ENCODE peak calls at places on chromosomes 5 and 9, in six cellular contexts. O is iris pigment epithelial cell, M is kidney epithelial cell, D is breast epithelium, W is brain microvascular endothelial cell, L is left cardiac atrium. Z is an unnamed sample.

GRCh38 chr9:130770679-130771442 is 64.2 kb upstream of the ABL1 start:
- DNase-seq in W (peak), D (no peak), M (no peak), O (peak), L (no peak), Z (no peak)

GRCh38 chr5:137032929-137033328 is 466.2 kb downstream of the SPOCK1 start:
- DNase-seq in W (no peak), O (no peak), M (no peak), L (no peak), D (no peak), Z (no peak)

GRCh38 chr9:131045300-131046092 is 36.5 kb downstream of the LAMC3 start:
- DNase-seq in W (no peak), O (peak), D (no peak), L (no peak), M (no peak), Z (peak)

GRCh38 chr5:38154615-38155204 is 103.6 kb upstream of the EGFLAM start:
- DNase-seq in L (no peak), M (no peak), O (no peak), D (no peak), W (no peak), Z (no peak)

GRCh38 chr5:43273552-43273951 is 39.7 kb downstream of the HMGCS1 start:
- DNase-seq in W (no peak), M (no peak), L (no peak), O (no peak), D (no peak), Z (no peak)

GRCh38 chr5:139138109-139138508 is 60.1 kb downstream of the SIL1 start:
- DNase-seq in M (no peak), O (peak), L (no peak), D (no peak), W (no peak), Z (no peak)

GRCh38 chr9:126974604-126975003 is 60.0 kb downstream of the RALGPS1 start:
- DNase-seq in M (no peak), W (no peak), L (no peak), O (no peak), D (no peak), Z (no peak)

GRCh38 chr9:112174965-112175795 is at the start of gene SUSD1:
- DNase-seq in D (no peak), W (no peak), M (no peak), O (no peak), L (peak), Z (no peak)

GRCh38 chr5:151678146-151678545 is 8.6 kb downstream of the SPARC start:
- DNase-seq in O (peak), D (no peak), L (no peak), M (no peak), W (no peak), Z (no peak)

GRCh38 chr9:134814598-134815215 is 65.9 kb upstream of the FCN2 start:
- DNase-seq in L (no peak), O (peak), M (no peak), D (no peak), W (peak), Z (no peak)

GRCh38 chr5:142669479-142669878 is 16.4 kb downstream of the FGF1 start:
- DNase-seq in D (no peak), L (no peak), O (no peak), W (no peak), M (no peak), Z (no peak)

GRCh38 chr9:6827370-6827949 is 69.7 kb downstream of the KDM4C start:
- DNase-seq in D (no peak), L (no peak), M (no peak), W (peak), O (peak), Z (peak)

GRCh38 chr5:177350776-177351391 is 584 bp downstream of the LMAN2 start:
- DNase-seq in W (no peak), D (no peak), M (no peak), L (no peak), O (no peak), Z (no peak)

GRCh38 chr9:135926402-135927194 is 19.3 kb upstream of the CAMSAP1 start:
- DNase-seq in L (peak), O (peak), W (peak), D (peak), M (peak), Z (peak)

GRCh38 chr5:157059093-157059539 is at the start of gene HAVCR1:
- DNase-seq in M (peak), L (no peak), O (no peak), D (no peak), W (no peak), Z (no peak)

GRCh38 chr5:100424787-100425186 is 110.4 kb upstream of the FAM174A start:
- DNase-seq in D (no peak), L (no peak), M (no peak), O (no peak), W (peak), Z (no peak)

GRCh38 chr5:87302061-87302460 is 34.4 kb downstream of the RASA1 start:
- DNase-seq in L (no peak), M (no peak), O (peak), D (no peak), W (no peak), Z (no peak)

Z was measured in stimulated activated CD4-positive, alpha-beta T cell treated with anti-CD3 and anti-CD28 coated beads, Interleukin-12 subunit alpha, Interleukin-12 subunit beta, amount 100 ng/mL, for 48 hours.